ENCODE peak calls at places on chromosomes 12 and 14, in five cellular contexts. R is K562, P is PC-9, C is transverse colon, D is pancreas. F is an unnamed sample.

GRCh38 chr14:32203928-32204357 is 874 bp upstream of the RNU6-8 start:
- DNase-seq in C (peak; percentile 38), D (peak; percentile 21), P (no peak), R (no peak), F (peak; percentile 48)

GRCh38 chr14:54447231-54447692 is 6.1 kb upstream of the CNIH1 start:
- DNase-seq in D (no peak), R (no peak), C (peak; percentile 78), P (peak; percentile 84), F (no peak)

GRCh38 chr14:50766338-50766886 is 64.5 kb downstream of the NIN start:
- DNase-seq in D (no peak), R (no peak), P (no peak), C (no peak), F (no peak)

GRCh38 chr12:101945361-101946232 is 68.2 kb downstream of the DRAM1 start:
- DNase-seq in D (no peak), C (peak; percentile 13), R (no peak), P (no peak), F (no peak)

GRCh38 chr12:80551897-80552296 is 107.9 kb downstream of the PTPRQ start:
- DNase-seq in C (no peak), R (no peak), D (no peak), P (peak; percentile 36), F (no peak)

GRCh38 chr12:80580254-80580653 is 127.2 kb upstream of the MYF6 start:
- DNase-seq in C (no peak), P (no peak), D (no peak), R (no peak), F (no peak)

GRCh38 chr12:43501705-43502104 is 50.3 kb downstream of the ADAMTS20 start:
- DNase-seq in R (no peak), D (no peak), C (no peak), P (no peak), F (no peak)

GRCh38 chr14:96267916-96268315 is 11.9 kb downstream of the BDKRB1 start:
- DNase-seq in C (no peak), D (no peak), R (no peak), P (no peak), F (no peak)

GRCh38 chr12:120725151-120725658 is 421 bp upstream of the ACADS start:
- DNase-seq in D (no peak), R (no peak), P (no peak), C (no peak), F (no peak)

GRCh38 chr12:13094349-13094748 is 9.1 kb downstream of the GSG1 start:
- DNase-seq in R (no peak), C (no peak), P (peak; percentile 88), D (no peak), F (no peak)

GRCh38 chr12:14689996-14690395 is 6.4 kb downstream of the GUCY2C start:
- DNase-seq in R (no peak), C (no peak), P (no peak), D (no peak), F (no peak)

GRCh38 chr12:62866451-62867082 is 68.4 kb downstream of the PPM1H start:
- DNase-seq in C (no peak), D (no peak), R (no peak), P (peak; percentile 87), F (no peak)

GRCh38 chr14:48582938-48583337 is 907.5 kb upstream of the MDGA2 start:
- DNase-seq in P (no peak), C (no peak), R (no peak), D (no peak), F (no peak)

GRCh38 chr14:96254696-96255095 is 1.3 kb upstream of the BDKRB1 start:
- DNase-seq in R (no peak), C (no peak), D (no peak), P (no peak), F (no peak)

GRCh38 chr12:116338064-116338872 is 60.8 kb upstream of the MED13L start:
- DNase-seq in D (no peak), P (no peak), R (no peak), C (no peak), F (no peak)

GRCh38 chr14:40318211-40318719 is 886.0 kb upstream of the FBXO33 start:
- DNase-seq in R (no peak), D (no peak), C (no peak), P (no peak), F (no peak)

GRCh38 chr14:39015360-39015961 is 87.6 kb downstream of the SEC23A start:
- DNase-seq in D (peak; percentile 25), R (peak; percentile 39), P (peak; percentile 36), C (peak; percentile 15), F (no peak)

GRCh38 chr14:103931422-103931821 is 3.2 kb downstream of the TDRD9 start:
- DNase-seq in P (no peak), D (no peak), C (no peak), R (no peak), F (no peak)

GRCh38 chr12:132084681-132085635 is 59.2 kb downstream of the DDX51 start:
- DNase-seq in P (peak; percentile 48), C (peak; percentile 74), R (peak; percentile 88), D (peak; percentile 64), F (peak; percentile 78)

GRCh38 chr14:70289138-70289537 is 70.3 kb downstream of the COX16 start:
- DNase-seq in D (no peak), R (no peak), P (no peak), C (no peak), F (no peak)

GRCh38 chr12:28374556-28374955 is 184.3 kb downstream of the CCDC91 start:
- DNase-seq in R (no peak), D (no peak), P (no peak), C (no peak), F (no peak)

GRCh38 chr12:106147956-106148355 is 9.2 kb upstream of the NUAK1 start:
- DNase-seq in P (no peak), R (no peak), C (peak; percentile 44), D (peak; percentile 78), F (no peak)

GRCh38 chr14:105745433-105746123 is 219.2 kb downstream of the TMEM121 start:
- DNase-seq in C (no peak), R (no peak), P (no peak), D (no peak), F (no peak)
- H3K4me3 ChIP-seq in C (no peak overlapping the region), R (no peak overlapping the region), P (no peak overlapping the region), D (no peak overlapping the region), F (no peak overlapping the region)

GRCh38 chr14:74302160-74302628 is 540 bp downstream of the ABCD4 start:
- DNase-seq in D (no peak), P (peak; percentile 64), R (peak; percentile 42), C (no peak), F (no peak)

GRCh38 chr14:74301594-74302159 is 1.1 kb downstream of the ABCD4 start:
- DNase-seq in D (no peak), P (no peak), C (no peak), R (no peak), F (no peak)

GRCh38 chr14:74302634-74303569 is at the start of gene ABCD4:
- DNase-seq in R (peak; percentile 84), P (peak; percentile 96), C (peak; percentile 96), D (peak; percentile 91), F (peak; percentile 91)

GRCh38 chr14:74296037-74296467 is 6.7 kb downstream of the ABCD4 start:
- DNase-seq in P (no peak), R (no peak), D (no peak), C (no peak), F (no peak)

DNA sequence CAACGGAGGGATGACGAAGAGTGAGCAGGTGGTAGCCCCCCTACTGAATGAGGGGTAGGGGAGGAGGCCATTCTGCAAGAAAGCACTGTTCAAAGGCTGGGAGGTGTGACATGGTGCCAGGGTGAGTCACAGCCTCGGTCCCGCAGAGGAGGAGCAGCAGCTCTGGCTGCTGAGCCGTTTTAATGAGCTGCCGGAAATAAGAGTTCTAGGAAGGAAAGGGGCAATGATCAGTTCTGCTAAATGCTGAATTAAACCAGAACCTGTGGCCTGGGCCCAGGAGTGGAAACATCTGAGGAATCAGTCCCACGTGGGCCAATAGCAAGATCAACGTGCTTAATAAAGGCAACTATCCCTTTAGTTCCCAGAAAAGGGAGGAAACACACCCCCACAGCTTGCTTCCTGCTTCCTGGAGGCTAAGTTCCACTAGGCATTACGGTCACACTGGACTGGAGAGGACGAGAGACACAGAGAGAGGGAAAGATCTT is 3.6 kb downstream of the ABCD4 start:
- DNase-seq in C (no peak), R (no peak), D (no peak), P (no peak), F (no peak)
- H3K27ac ChIP-seq in C (no peak overlapping the region), R (no peak overlapping the region), D (no peak overlapping the region), P (no peak overlapping the region), F (no peak overlapping the region)

GRCh38 chr14:91241848-91242247 is 2.7 kb downstream of the GPR68 start:
- DNase-seq in R (no peak), D (no peak), P (no peak), C (no peak), F (no peak)
- H3K4me3 ChIP-seq in R (no peak overlapping the region), D (no peak overlapping the region), P (no peak overlapping the region), C (peak overlapping the region; percentile 5), F (no peak overlapping the region)

GRCh38 chr14:34837801-34838322 is 37.3 kb downstream of the BAZ1A start:
- DNase-seq in C (no peak), P (no peak), R (no peak), D (no peak), F (no peak)

GRCh38 chr14:34845869-34846268 is 29.3 kb downstream of the BAZ1A start:
- DNase-seq in R (no peak), P (no peak), C (no peak), D (no peak), F (no peak)

DNA sequence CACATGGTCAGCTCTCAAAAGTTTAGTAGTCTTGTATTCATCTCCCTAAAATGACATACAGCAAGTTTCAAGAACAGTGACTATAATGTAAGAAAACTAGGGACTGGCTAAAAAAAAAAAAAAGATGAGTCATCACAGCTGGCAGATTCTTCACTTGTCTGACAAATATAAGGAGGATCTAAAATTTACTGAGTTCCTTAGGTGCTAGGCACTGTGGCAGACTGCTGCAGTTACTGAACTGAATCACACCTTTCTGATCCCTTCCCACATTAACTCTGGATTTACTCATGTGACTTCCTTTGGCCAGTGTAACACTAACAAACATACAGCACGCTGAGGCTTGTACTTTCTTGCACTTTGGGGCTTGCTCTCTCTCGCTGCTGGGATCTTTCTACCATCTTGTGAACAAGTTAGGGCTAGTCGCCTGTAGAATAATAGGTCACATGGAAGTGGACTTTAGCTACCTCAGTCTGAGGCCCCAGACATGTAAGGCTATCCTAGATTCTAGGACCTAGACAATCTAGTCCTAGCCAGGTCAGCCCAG is 32.1 kb downstream of the BAZ1A start:
- DNase-seq in C (no peak), P (no peak), D (no peak), R (peak; percentile 9), F (no peak)
- H3K27ac ChIP-seq in C (no peak overlapping the region), P (peak overlapping the region; percentile 54), D (no peak overlapping the region), R (peak overlapping the region; percentile 71), F (no peak overlapping the region)

DNA sequence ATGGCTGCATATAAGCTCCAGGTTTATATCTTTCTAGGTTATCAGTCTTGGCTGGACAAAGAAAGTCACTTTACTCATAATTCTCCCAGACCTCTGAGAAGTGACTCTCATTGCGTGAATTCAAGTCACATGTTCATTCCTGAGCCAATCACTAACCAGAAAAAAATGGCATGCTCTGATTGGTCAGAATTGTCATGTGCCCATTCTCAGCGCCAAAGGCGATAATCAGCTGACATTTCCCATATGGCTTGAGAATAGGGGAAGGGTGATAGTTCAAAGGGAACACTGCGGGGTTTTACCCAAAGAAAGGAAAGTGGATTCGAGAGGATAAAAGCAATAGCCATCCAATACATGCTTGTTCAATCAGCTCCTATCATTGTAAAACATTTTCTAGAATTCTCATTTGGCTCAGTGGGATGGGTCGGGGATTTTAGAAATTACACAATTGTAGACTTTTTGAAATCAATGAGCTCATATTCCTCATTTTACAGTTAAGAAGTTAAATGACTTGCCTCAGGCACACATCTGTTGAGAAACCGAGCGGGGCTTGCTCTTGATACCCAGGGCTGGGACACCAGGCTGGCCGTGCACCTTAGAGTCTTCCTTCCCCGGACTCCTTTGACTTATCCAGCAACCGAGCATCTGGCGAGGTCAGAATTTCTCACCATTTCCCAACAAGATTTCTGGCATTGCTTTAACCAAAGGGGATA is 454.0 kb upstream of the TBX3 start:
- DNase-seq in P (no peak), D (no peak), C (no peak), R (peak; percentile 56), F (no peak)
- H3K4me3 ChIP-seq in P (no peak overlapping the region), D (no peak overlapping the region), C (no peak overlapping the region), R (no peak overlapping the region), F (no peak overlapping the region)